ENCODE peak calls at places on chromosomes 12 and 14, in nine cellular contexts. One of them, this sample, is unnamed.
A peak's percentile ranks its signal among the peaks of the same experiment; 100 is the strongest.

GRCh38 chr14:101894365-101895113 is 69.8 kb upstream of the DYNC1H1 start:
- DNase-seq in activated T-cell treated with anti-CD3 and anti-CD28 coated beads, Interleukin-2, amount 50 U/mL, for 72 hours: no peak
- DNase-seq in GM03348: no peak
- DNase-seq in T1000: no peak
- DNase-seq in RWPE1: no peak
- DNase-seq in Panc1: no peak
- DNase-seq in T-helper 2 cell: no peak
- DNase-seq in SW 1271: no peak
- DNase-seq in GM13977: no peak
- DNase-seq in this sample: no peak

GRCh38 chr12:124727244-124727673 is 136.4 kb downstream of the SCARB1 start:
- DNase-seq in activated T-cell treated with anti-CD3 and anti-CD28 coated beads, Interleukin-2, amount 50 U/mL, for 72 hours: no peak
- DNase-seq in GM03348: peak; percentile 74
- DNase-seq in T1000: peak; percentile 15
- DNase-seq in RWPE1: peak; percentile 61
- DNase-seq in Panc1: no peak
- DNase-seq in T-helper 2 cell: no peak
- DNase-seq in SW 1271: peak; percentile 48
- DNase-seq in GM13977: no peak
- DNase-seq in this sample: peak; percentile 63

GRCh38 chr12:52319097-52319496 is 2.1 kb downstream of the KRT83 start:
- DNase-seq in activated T-cell treated with anti-CD3 and anti-CD28 coated beads, Interleukin-2, amount 50 U/mL, for 72 hours: no peak
- DNase-seq in GM03348: no peak
- DNase-seq in T1000: no peak
- DNase-seq in RWPE1: no peak
- DNase-seq in Panc1: no peak
- DNase-seq in T-helper 2 cell: peak; percentile 12
- DNase-seq in SW 1271: no peak
- DNase-seq in GM13977: no peak
- DNase-seq in this sample: no peak

GRCh38 chr12:131011165-131012079 is 57.7 kb downstream of the ADGRD1 start:
- DNase-seq in activated T-cell treated with anti-CD3 and anti-CD28 coated beads, Interleukin-2, amount 50 U/mL, for 72 hours: no peak
- DNase-seq in GM03348: peak; percentile 73
- DNase-seq in T1000: no peak
- DNase-seq in RWPE1: no peak
- DNase-seq in Panc1: no peak
- DNase-seq in T-helper 2 cell: no peak
- DNase-seq in SW 1271: no peak
- DNase-seq in GM13977: no peak
- DNase-seq in this sample: no peak

GRCh38 chr12:9674226-9674590 is 4.7 kb downstream of the CLEC2D start:
- DNase-seq in activated T-cell treated with anti-CD3 and anti-CD28 coated beads, Interleukin-2, amount 50 U/mL, for 72 hours: peak; percentile 53
- DNase-seq in GM03348: no peak
- DNase-seq in T1000: no peak
- DNase-seq in RWPE1: no peak
- DNase-seq in Panc1: no peak
- DNase-seq in T-helper 2 cell: peak; percentile 89
- DNase-seq in SW 1271: no peak
- DNase-seq in GM13977: no peak
- DNase-seq in this sample: no peak

GRCh38 chr14:104694991-104695659 is 5.7 kb downstream of the INF2 start:
- DNase-seq in activated T-cell treated with anti-CD3 and anti-CD28 coated beads, Interleukin-2, amount 50 U/mL, for 72 hours: peak; percentile 50
- DNase-seq in GM03348: no peak
- DNase-seq in T1000: peak; percentile 16
- DNase-seq in RWPE1: peak; percentile 46
- DNase-seq in Panc1: no peak
- DNase-seq in T-helper 2 cell: peak; percentile 79
- DNase-seq in SW 1271: peak; percentile 53
- DNase-seq in GM13977: no peak
- DNase-seq in this sample: no peak

GRCh38 chr12:120290541-120291312 is 976 bp downstream of the RNU4-2 start:
- DNase-seq in activated T-cell treated with anti-CD3 and anti-CD28 coated beads, Interleukin-2, amount 50 U/mL, for 72 hours: peak; percentile 77
- DNase-seq in GM03348: peak; percentile 16
- DNase-seq in T1000: peak; percentile 93
- DNase-seq in RWPE1: no peak
- DNase-seq in Panc1: peak; percentile 46
- DNase-seq in T-helper 2 cell: peak; percentile 12
- DNase-seq in SW 1271: peak; percentile 98
- DNase-seq in GM13977: no peak
- DNase-seq in this sample: peak; percentile 18

GRCh38 chr12:46005823-46006222 is 15.4 kb upstream of the SCAF11 start:
- DNase-seq in activated T-cell treated with anti-CD3 and anti-CD28 coated beads, Interleukin-2, amount 50 U/mL, for 72 hours: no peak
- DNase-seq in GM03348: no peak
- DNase-seq in T1000: no peak
- DNase-seq in RWPE1: no peak
- DNase-seq in Panc1: no peak
- DNase-seq in T-helper 2 cell: no peak
- DNase-seq in SW 1271: no peak
- DNase-seq in GM13977: no peak
- DNase-seq in this sample: no peak

GRCh38 chr14:59189281-59189821 is 884 bp downstream of the DAAM1 start:
- DNase-seq in activated T-cell treated with anti-CD3 and anti-CD28 coated beads, Interleukin-2, amount 50 U/mL, for 72 hours: peak; percentile 45
- DNase-seq in GM03348: peak; percentile 35
- DNase-seq in T1000: peak; percentile 34
- DNase-seq in RWPE1: peak; percentile 20
- DNase-seq in Panc1: no peak
- DNase-seq in T-helper 2 cell: peak; percentile 36
- DNase-seq in SW 1271: no peak
- DNase-seq in GM13977: no peak
- DNase-seq in this sample: peak; percentile 45

GRCh38 chr12:123115409-123116111 is 35.3 kb downstream of the PITPNM2 start:
- DNase-seq in activated T-cell treated with anti-CD3 and anti-CD28 coated beads, Interleukin-2, amount 50 U/mL, for 72 hours: no peak
- DNase-seq in GM03348: peak; percentile 88
- DNase-seq in T1000: peak; percentile 33
- DNase-seq in RWPE1: peak; percentile 36
- DNase-seq in Panc1: no peak
- DNase-seq in T-helper 2 cell: no peak
- DNase-seq in SW 1271: no peak
- DNase-seq in GM13977: peak; percentile 55
- DNase-seq in this sample: peak; percentile 47

GRCh38 chr14:65169351-65169750 is 67.0 kb upstream of the MAX start:
- DNase-seq in activated T-cell treated with anti-CD3 and anti-CD28 coated beads, Interleukin-2, amount 50 U/mL, for 72 hours: no peak
- DNase-seq in GM03348: peak; percentile 43
- DNase-seq in T1000: no peak
- DNase-seq in RWPE1: no peak
- DNase-seq in Panc1: no peak
- DNase-seq in T-helper 2 cell: peak; percentile 33
- DNase-seq in SW 1271: no peak
- DNase-seq in GM13977: peak; percentile 83
- DNase-seq in this sample: peak; percentile 39

GRCh38 chr12:88781909-88782308 is 201.6 kb upstream of the KITLG start:
- DNase-seq in activated T-cell treated with anti-CD3 and anti-CD28 coated beads, Interleukin-2, amount 50 U/mL, for 72 hours: no peak
- DNase-seq in GM03348: peak; percentile 46
- DNase-seq in T1000: no peak
- DNase-seq in RWPE1: peak; percentile 28
- DNase-seq in Panc1: no peak
- DNase-seq in T-helper 2 cell: no peak
- DNase-seq in SW 1271: no peak
- DNase-seq in GM13977: no peak
- DNase-seq in this sample: peak; percentile 89

GRCh38 chr14:58395815-58396626 is at the start of gene TOMM20L:
- DNase-seq in activated T-cell treated with anti-CD3 and anti-CD28 coated beads, Interleukin-2, amount 50 U/mL, for 72 hours: peak; percentile 87
- DNase-seq in GM03348: peak; percentile 95
- DNase-seq in T1000: no peak
- DNase-seq in RWPE1: peak; percentile 62
- DNase-seq in Panc1: no peak
- DNase-seq in T-helper 2 cell: peak; percentile 84
- DNase-seq in SW 1271: no peak
- DNase-seq in GM13977: peak; percentile 93
- DNase-seq in this sample: peak; percentile 80

GRCh38 chr14:68249534-68250517 is 430.2 kb downstream of the RAD51B start:
- DNase-seq in activated T-cell treated with anti-CD3 and anti-CD28 coated beads, Interleukin-2, amount 50 U/mL, for 72 hours: no peak
- DNase-seq in GM03348: peak; percentile 59
- DNase-seq in T1000: no peak
- DNase-seq in RWPE1: no peak
- DNase-seq in Panc1: no peak
- DNase-seq in T-helper 2 cell: no peak
- DNase-seq in SW 1271: no peak
- DNase-seq in GM13977: no peak
- DNase-seq in this sample: peak; percentile 42

GRCh38 chr14:29242755-29243340 is 476.3 kb downstream of the FOXG1 start:
- DNase-seq in activated T-cell treated with anti-CD3 and anti-CD28 coated beads, Interleukin-2, amount 50 U/mL, for 72 hours: no peak
- DNase-seq in GM03348: no peak
- DNase-seq in T1000: no peak
- DNase-seq in RWPE1: no peak
- DNase-seq in Panc1: no peak
- DNase-seq in T-helper 2 cell: no peak
- DNase-seq in SW 1271: peak; percentile 7
- DNase-seq in GM13977: no peak
- DNase-seq in this sample: no peak

GRCh38 chr12:105272814-105273416 is 36.9 kb upstream of the APPL2 start:
- DNase-seq in activated T-cell treated with anti-CD3 and anti-CD28 coated beads, Interleukin-2, amount 50 U/mL, for 72 hours: no peak
- DNase-seq in GM03348: no peak
- DNase-seq in T1000: no peak
- DNase-seq in RWPE1: peak; percentile 22
- DNase-seq in Panc1: no peak
- DNase-seq in T-helper 2 cell: no peak
- DNase-seq in SW 1271: no peak
- DNase-seq in GM13977: no peak
- DNase-seq in this sample: peak; percentile 90

GRCh38 chr12:45989857-45990467 is 412 bp downstream of the SCAF11 start:
- DNase-seq in activated T-cell treated with anti-CD3 and anti-CD28 coated beads, Interleukin-2, amount 50 U/mL, for 72 hours: peak; percentile 64
- DNase-seq in GM03348: peak; percentile 60
- DNase-seq in T1000: peak; percentile 82
- DNase-seq in RWPE1: peak; percentile 30
- DNase-seq in Panc1: no peak
- DNase-seq in T-helper 2 cell: peak; percentile 67
- DNase-seq in SW 1271: peak; percentile 57
- DNase-seq in GM13977: no peak
- DNase-seq in this sample: peak; percentile 48

GRCh38 chr12:123013185-123014095 is 33.0 kb downstream of the ARL6IP4 start:
- DNase-seq in activated T-cell treated with anti-CD3 and anti-CD28 coated beads, Interleukin-2, amount 50 U/mL, for 72 hours: no peak
- DNase-seq in GM03348: no peak
- DNase-seq in T1000: no peak
- DNase-seq in RWPE1: no peak
- DNase-seq in Panc1: no peak
- DNase-seq in T-helper 2 cell: no peak
- DNase-seq in SW 1271: no peak
- DNase-seq in GM13977: no peak
- DNase-seq in this sample: no peak

GRCh38 chr14:59428581-59429012 is 36.6 kb downstream of the GPR135 start:
- DNase-seq in activated T-cell treated with anti-CD3 and anti-CD28 coated beads, Interleukin-2, amount 50 U/mL, for 72 hours: no peak
- DNase-seq in GM03348: peak; percentile 36
- DNase-seq in T1000: no peak
- DNase-seq in RWPE1: peak; percentile 18
- DNase-seq in Panc1: no peak
- DNase-seq in T-helper 2 cell: peak; percentile 3
- DNase-seq in SW 1271: peak; percentile 6
- DNase-seq in GM13977: no peak
- DNase-seq in this sample: no peak

GRCh38 chr12:123847876-123848275 is 85.8 kb downstream of the DNAH10 start:
- DNase-seq in activated T-cell treated with anti-CD3 and anti-CD28 coated beads, Interleukin-2, amount 50 U/mL, for 72 hours: no peak
- DNase-seq in GM03348: no peak
- DNase-seq in T1000: no peak
- DNase-seq in RWPE1: no peak
- DNase-seq in Panc1: no peak
- DNase-seq in T-helper 2 cell: no peak
- DNase-seq in SW 1271: no peak
- DNase-seq in GM13977: no peak
- DNase-seq in this sample: no peak

GRCh38 chr12:58293308-58293983 is 352.1 kb downstream of the ATP23 start:
- DNase-seq in activated T-cell treated with anti-CD3 and anti-CD28 coated beads, Interleukin-2, amount 50 U/mL, for 72 hours: no peak
- DNase-seq in GM03348: no peak
- DNase-seq in T1000: no peak
- DNase-seq in RWPE1: no peak
- DNase-seq in Panc1: no peak
- DNase-seq in T-helper 2 cell: no peak
- DNase-seq in SW 1271: no peak
- DNase-seq in GM13977: no peak
- DNase-seq in this sample: peak; percentile 33

GRCh38 chr14:68512088-68512487 is 280.8 kb downstream of the ZFP36L1 start:
- DNase-seq in activated T-cell treated with anti-CD3 and anti-CD28 coated beads, Interleukin-2, amount 50 U/mL, for 72 hours: no peak
- DNase-seq in GM03348: peak; percentile 57
- DNase-seq in T1000: no peak
- DNase-seq in RWPE1: no peak
- DNase-seq in Panc1: no peak
- DNase-seq in T-helper 2 cell: no peak
- DNase-seq in SW 1271: no peak
- DNase-seq in GM13977: no peak
- DNase-seq in this sample: no peak

GRCh38 chr14:23095196-23096108 is at the start of gene C14orf119:
- DNase-seq in activated T-cell treated with anti-CD3 and anti-CD28 coated beads, Interleukin-2, amount 50 U/mL, for 72 hours: peak; percentile 99
- DNase-seq in GM03348: peak; percentile 98
- DNase-seq in T1000: no peak
- DNase-seq in RWPE1: peak; percentile 100
- DNase-seq in Panc1: peak; percentile 99
- DNase-seq in T-helper 2 cell: peak; percentile 99
- DNase-seq in SW 1271: no peak
- DNase-seq in GM13977: peak; percentile 99
- DNase-seq in this sample: peak; percentile 99

GRCh38 chr12:94699796-94700195 is 49.4 kb upstream of the TMCC3 start:
- DNase-seq in activated T-cell treated with anti-CD3 and anti-CD28 coated beads, Interleukin-2, amount 50 U/mL, for 72 hours: no peak
- DNase-seq in GM03348: no peak
- DNase-seq in T1000: no peak
- DNase-seq in RWPE1: no peak
- DNase-seq in Panc1: no peak
- DNase-seq in T-helper 2 cell: no peak
- DNase-seq in SW 1271: no peak
- DNase-seq in GM13977: no peak
- DNase-seq in this sample: peak; percentile 71

GRCh38 chr12:75270157-75270556 is 60.0 kb downstream of the CAPS2 start:
- DNase-seq in activated T-cell treated with anti-CD3 and anti-CD28 coated beads, Interleukin-2, amount 50 U/mL, for 72 hours: no peak
- DNase-seq in GM03348: no peak
- DNase-seq in T1000: no peak
- DNase-seq in RWPE1: peak; percentile 5
- DNase-seq in Panc1: no peak
- DNase-seq in T-helper 2 cell: no peak
- DNase-seq in SW 1271: no peak
- DNase-seq in GM13977: no peak
- DNase-seq in this sample: peak; percentile 80

GRCh38 chr12:124277394-124278222 is 17.3 kb upstream of the RFLNA start:
- DNase-seq in activated T-cell treated with anti-CD3 and anti-CD28 coated beads, Interleukin-2, amount 50 U/mL, for 72 hours: no peak
- DNase-seq in GM03348: no peak
- DNase-seq in T1000: no peak
- DNase-seq in RWPE1: no peak
- DNase-seq in Panc1: no peak
- DNase-seq in T-helper 2 cell: peak; percentile 20
- DNase-seq in SW 1271: no peak
- DNase-seq in GM13977: no peak
- DNase-seq in this sample: no peak

GRCh38 chr14:31205681-31206535 is 1.7 kb downstream of the HECTD1 start:
- DNase-seq in activated T-cell treated with anti-CD3 and anti-CD28 coated beads, Interleukin-2, amount 50 U/mL, for 72 hours: no peak
- DNase-seq in GM03348: peak; percentile 58
- DNase-seq in T1000: no peak
- DNase-seq in RWPE1: no peak
- DNase-seq in Panc1: no peak
- DNase-seq in T-helper 2 cell: peak; percentile 58
- DNase-seq in SW 1271: peak; percentile 21
- DNase-seq in GM13977: no peak
- DNase-seq in this sample: peak; percentile 51

GRCh38 chr12:59595557-59596231 is at the start of gene SLC16A7:
- DNase-seq in activated T-cell treated with anti-CD3 and anti-CD28 coated beads, Interleukin-2, amount 50 U/mL, for 72 hours: peak; percentile 85
- DNase-seq in GM03348: peak; percentile 95
- DNase-seq in T1000: peak; percentile 100
- DNase-seq in RWPE1: peak; percentile 80
- DNase-seq in Panc1: no peak
- DNase-seq in T-helper 2 cell: peak; percentile 94
- DNase-seq in SW 1271: peak; percentile 69
- DNase-seq in GM13977: peak; percentile 73
- DNase-seq in this sample: peak; percentile 86

GRCh38 chr12:131947482-131948027 is 2.2 kb upstream of the EP400 start:
- DNase-seq in activated T-cell treated with anti-CD3 and anti-CD28 coated beads, Interleukin-2, amount 50 U/mL, for 72 hours: no peak
- DNase-seq in GM03348: no peak
- DNase-seq in T1000: no peak
- DNase-seq in RWPE1: no peak
- DNase-seq in Panc1: no peak
- DNase-seq in T-helper 2 cell: no peak
- DNase-seq in SW 1271: no peak
- DNase-seq in GM13977: no peak
- DNase-seq in this sample: no peak

GRCh38 chr12:104163631-104164030 is 25.6 kb upstream of the NFYB start:
- DNase-seq in activated T-cell treated with anti-CD3 and anti-CD28 coated beads, Interleukin-2, amount 50 U/mL, for 72 hours: no peak
- DNase-seq in GM03348: no peak
- DNase-seq in T1000: no peak
- DNase-seq in RWPE1: no peak
- DNase-seq in Panc1: no peak
- DNase-seq in T-helper 2 cell: no peak
- DNase-seq in SW 1271: no peak
- DNase-seq in GM13977: no peak
- DNase-seq in this sample: peak; percentile 10

GRCh38 chr14:28954025-28954424 is 187.4 kb downstream of the FOXG1 start:
- DNase-seq in activated T-cell treated with anti-CD3 and anti-CD28 coated beads, Interleukin-2, amount 50 U/mL, for 72 hours: no peak
- DNase-seq in GM03348: no peak
- DNase-seq in T1000: no peak
- DNase-seq in RWPE1: no peak
- DNase-seq in Panc1: no peak
- DNase-seq in T-helper 2 cell: no peak
- DNase-seq in SW 1271: no peak
- DNase-seq in GM13977: no peak
- DNase-seq in this sample: no peak